ENCODE peak calls at places on chromosomes 2 and 18, in nine cellular contexts. H, R, Z, F, B, A, I, E and P are unnamed samples.

GRCh38 chr2:55112229-55113016 is 62.2 kb upstream of the RTN4 start:
- DNase-seq in H (peak), R (peak), Z (peak), F (peak), B (peak), A (peak), I (no peak), E (no peak), P (no peak)

GRCh38 chr2:150475479-150476212 is 11.8 kb downstream of the RND3 start:
- DNase-seq in H (no peak), R (no peak), Z (peak), F (no peak), B (no peak), A (no peak), I (no peak), E (no peak), P (no peak)

GRCh38 chr2:101750688-101751087 is 53.2 kb downstream of the MAP4K4 start:
- DNase-seq in H (no peak), R (no peak), Z (no peak), F (no peak), B (no peak), A (no peak), I (no peak), E (no peak), P (no peak)

GRCh38 chr2:173909846-173910245 is 55.3 kb downstream of the SP3 start:
- DNase-seq in H (no peak), R (no peak), Z (peak), F (no peak), B (no peak), A (no peak), I (no peak), E (no peak), P (no peak)

GRCh38 chr2:54855434-54855833 is 132.0 kb downstream of the EML6 start:
- DNase-seq in H (no peak), R (no peak), Z (peak), F (no peak), B (no peak), A (no peak), I (no peak), E (no peak), P (no peak)

GRCh38 chr2:10284108-10284870 is 18.4 kb upstream of the HPCAL1 start:
- DNase-seq in H (no peak), R (no peak), Z (no peak), F (no peak), B (no peak), A (no peak), I (no peak), E (no peak), P (no peak)

GRCh38 chr2:234145057-234145456 is 94.6 kb downstream of the SPP2 start:
- DNase-seq in H (no peak), R (no peak), Z (no peak), F (no peak), B (no peak), A (no peak), I (no peak), E (no peak), P (no peak)

GRCh38 chr2:71380665-71381064 is 49.1 kb downstream of the ZNF638 start:
- DNase-seq in H (no peak), R (no peak), Z (peak), F (no peak), B (no peak), A (no peak), I (no peak), E (no peak), P (no peak)

GRCh38 chr2:149166958-149167810 is 128.7 kb downstream of the LYPD6B start:
- DNase-seq in H (no peak), R (no peak), Z (no peak), F (no peak), B (no peak), A (no peak), I (no peak), E (no peak), P (no peak)

GRCh38 chr18:2916184-2916583 is 69.4 kb downstream of the EMILIN2 start:
- DNase-seq in H (no peak), R (no peak), Z (no peak), F (peak), B (no peak), A (no peak), I (no peak), E (no peak), P (no peak)

GRCh38 chr2:21117688-21118087 is 6.1 kb upstream of the TDRD15 start:
- DNase-seq in H (no peak), R (no peak), Z (no peak), F (no peak), B (no peak), A (no peak), I (no peak), E (no peak), P (no peak)

GRCh38 chr2:241180495-241180894 is 8.0 kb upstream of the ANO7 start:
- DNase-seq in H (no peak), R (no peak), Z (no peak), F (no peak), B (no peak), A (no peak), I (peak), E (no peak), P (no peak)

GRCh38 chr2:238926761-238927611 is 79.1 kb downstream of the TWIST2 start:
- DNase-seq in H (peak), R (peak), Z (no peak), F (no peak), B (no peak), A (no peak), I (no peak), E (no peak), P (no peak)

GRCh38 chr2:96105152-96105915 is 11.0 kb downstream of the ADRA2B start:
- DNase-seq in H (no peak), R (peak), Z (no peak), F (no peak), B (no peak), A (peak), I (no peak), E (no peak), P (no peak)

GRCh38 chr18:25313274-25313673 is 38.7 kb downstream of the ZNF521 start:
- DNase-seq in H (no peak), R (no peak), Z (no peak), F (no peak), B (no peak), A (no peak), I (no peak), E (no peak), P (no peak)

GRCh38 chr18:57767259-57768050 is 35.7 kb downstream of the ATP8B1 start:
- DNase-seq in H (no peak), R (no peak), Z (no peak), F (no peak), B (no peak), A (no peak), I (no peak), E (no peak), P (no peak)

GRCh38 chr2:100953406-100954043 is 48.6 kb upstream of the RPL31 start:
- DNase-seq in H (no peak), R (no peak), Z (no peak), F (no peak), B (no peak), A (no peak), I (no peak), E (no peak), P (no peak)

GRCh38 chr2:214006601-214007000 is 404.3 kb upstream of the VWC2L start:
- DNase-seq in H (no peak), R (no peak), Z (peak), F (no peak), B (no peak), A (no peak), I (no peak), E (no peak), P (no peak)

GRCh38 chr2:174787485-174788205 is 23.4 kb upstream of the CHRNA1 start:
- DNase-seq in H (no peak), R (no peak), Z (peak), F (no peak), B (no peak), A (no peak), I (peak), E (no peak), P (peak)

GRCh38 chr2:11389551-11390528 is 45.4 kb upstream of the ROCK2 start:
- DNase-seq in H (no peak), R (no peak), Z (peak), F (no peak), B (no peak), A (peak), I (peak), E (peak), P (no peak)

GRCh38 chr18:70416496-70416895 is 127.7 kb downstream of the SOCS6 start:
- DNase-seq in H (no peak), R (no peak), Z (no peak), F (peak), B (no peak), A (no peak), I (no peak), E (no peak), P (no peak)

GRCh38 chr2:190446750-190447516 is 38.8 kb downstream of the MFSD6 start:
- DNase-seq in H (no peak), R (no peak), Z (peak), F (no peak), B (no peak), A (no peak), I (no peak), E (no peak), P (no peak)

GRCh38 chr2:62472321-62472720 is 33.7 kb downstream of the TMEM17 start:
- DNase-seq in H (no peak), R (no peak), Z (no peak), F (no peak), B (no peak), A (no peak), I (no peak), E (no peak), P (no peak)

GRCh38 chr2:159559034-159559433 is 57.3 kb downstream of the BAZ2B start:
- DNase-seq in H (no peak), R (no peak), Z (no peak), F (no peak), B (no peak), A (no peak), I (no peak), E (no peak), P (no peak)

DNA sequence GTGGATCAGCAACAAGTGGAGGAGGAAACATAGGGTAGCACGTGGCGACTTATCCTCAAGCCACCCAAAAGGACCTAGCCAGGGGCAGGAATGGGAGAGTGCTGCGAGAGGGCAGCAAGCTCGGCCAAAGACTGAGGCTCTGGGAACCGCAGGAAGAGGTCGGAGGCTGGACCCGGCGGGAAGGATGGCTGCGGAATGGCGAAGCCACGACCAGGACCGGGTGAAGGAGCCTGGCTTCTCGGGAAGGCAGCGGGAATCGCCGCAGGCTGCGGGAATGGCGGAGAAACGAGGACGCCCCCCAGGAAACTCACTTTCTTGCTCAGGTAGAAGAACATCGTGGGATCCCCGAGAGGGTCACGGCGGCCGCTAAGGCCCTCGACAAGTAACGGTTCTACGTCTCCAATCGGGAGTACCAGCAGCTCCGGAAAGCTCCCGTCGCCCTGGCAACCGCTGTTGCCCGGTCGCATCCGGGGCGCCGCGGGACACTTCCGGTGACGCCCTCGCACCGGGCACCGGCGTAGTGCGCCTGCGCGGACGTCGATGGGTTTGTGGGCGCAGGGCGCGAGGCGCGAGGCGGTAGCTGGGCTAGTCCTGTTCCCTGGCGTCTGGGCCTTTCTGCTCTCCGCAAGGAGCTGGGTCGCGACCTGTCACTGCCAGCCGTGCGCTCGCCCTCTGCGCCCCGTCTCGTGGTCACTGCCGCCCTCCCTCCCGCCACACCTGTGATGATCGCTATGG is at the start of gene WDR35:
- DNase-seq in H (peak), R (peak), Z (peak), F (peak), B (peak), A (peak), I (peak), E (peak), P (peak)
- TF ChIP-seq POLR2A in H (peak), R (peak), Z (peak), F (no peak), B (peak), A (no peak), I (peak), E (peak), P (peak)

GRCh38 chr18:13136689-13137040 is 81.9 kb upstream of the LDLRAD4 start:
- DNase-seq in H (peak), R (no peak), Z (no peak), F (no peak), B (peak), A (peak), I (no peak), E (no peak), P (no peak)

GRCh38 chr18:13137041-13137938 is 81.3 kb upstream of the LDLRAD4 start:
- DNase-seq in H (peak), R (peak), Z (no peak), F (peak), B (peak), A (peak), I (no peak), E (no peak), P (no peak)

GRCh38 chr18:13138822-13139139 is 79.8 kb upstream of the LDLRAD4 start:
- DNase-seq in H (no peak), R (no peak), Z (no peak), F (no peak), B (no peak), A (no peak), I (no peak), E (no peak), P (no peak)

GRCh38 chr18:13139885-13140450 is 78.6 kb upstream of the LDLRAD4 start:
- DNase-seq in H (no peak), R (no peak), Z (no peak), F (no peak), B (no peak), A (no peak), I (peak), E (no peak), P (no peak)

GRCh38 chr18:13137939-13138821 is 80.4 kb upstream of the LDLRAD4 start:
- DNase-seq in H (peak), R (peak), Z (peak), F (peak), B (peak), A (peak), I (peak), E (peak), P (no peak)
- TF ChIP-seq POLR2A in H (no peak), R (no peak), Z (no peak), F (no peak), B (no peak), A (peak), I (no peak), E (no peak), P (no peak)

GRCh38 chr2:32168513-32168912 is 2.8 kb downstream of the SLC30A6 start:
- DNase-seq in H (no peak), R (no peak), Z (no peak), F (no peak), B (no peak), A (no peak), I (no peak), E (no peak), P (no peak)
- TF ChIP-seq POLR2A in H (no peak), R (no peak), Z (no peak), F (no peak), B (no peak), A (no peak), I (no peak), E (no peak), P (no peak)

GRCh38 chr2:170930132-170931109 is 1.4 kb downstream of the GORASP2 start:
- DNase-seq in H (no peak), R (no peak), Z (peak), F (peak), B (peak), A (peak), I (peak), E (peak), P (peak)

GRCh38 chr2:170926743-170927297 is 2.2 kb upstream of the GORASP2 start:
- DNase-seq in H (no peak), R (no peak), Z (no peak), F (no peak), B (no peak), A (no peak), I (no peak), E (no peak), P (no peak)

GRCh38 chr2:170929686-170930050 is 615 bp downstream of the GORASP2 start:
- DNase-seq in H (peak), R (peak), Z (peak), F (peak), B (peak), A (peak), I (peak), E (peak), P (peak)

GRCh38 chr2:170928036-170928823 is 823 bp upstream of the GORASP2 start:
- DNase-seq in H (no peak), R (no peak), Z (peak), F (no peak), B (no peak), A (no peak), I (peak), E (peak), P (no peak)

GRCh38 chr2:170928824-170929685 is at the start of gene GORASP2:
- DNase-seq in H (peak), R (peak), Z (peak), F (peak), B (peak), A (peak), I (peak), E (peak), P (peak)
- TF ChIP-seq POLR2A in H (peak), R (peak), Z (peak), F (peak), B (peak), A (peak), I (peak), E (peak), P (peak)

DNA sequence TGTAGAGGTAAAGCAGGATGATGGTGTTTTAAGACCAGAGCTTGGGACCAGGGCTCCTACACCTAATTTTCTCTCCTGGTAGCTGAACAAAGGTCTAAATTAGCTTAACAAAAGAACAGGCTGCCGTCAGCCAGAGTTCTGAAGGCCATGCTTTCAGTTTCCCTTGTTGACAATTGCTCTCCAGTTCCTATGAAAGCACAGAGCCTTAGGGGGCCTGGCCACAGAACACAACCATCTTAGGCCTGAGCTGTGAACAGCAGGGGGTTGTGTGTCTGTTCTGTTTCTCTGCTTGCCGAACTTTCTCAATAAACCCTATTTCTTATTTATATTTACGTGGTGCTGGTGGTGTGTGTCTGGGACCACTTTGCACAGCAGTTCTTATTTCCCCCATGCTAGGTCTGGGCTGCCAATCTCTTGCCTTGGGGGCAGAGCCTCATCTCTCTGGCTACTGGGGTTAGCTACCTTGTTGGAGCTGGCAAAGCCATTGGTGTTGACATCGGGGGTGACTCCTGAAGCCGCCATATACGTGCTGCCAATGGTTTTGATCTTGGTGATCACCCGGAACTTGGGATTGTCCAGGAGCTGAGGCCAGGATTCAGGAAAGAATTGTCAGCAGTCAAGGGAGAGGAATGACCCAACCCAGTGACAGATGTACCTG is 29.0 kb downstream of the CENPO start:
- DNase-seq in H (no peak), R (no peak), Z (no peak), F (no peak), B (no peak), A (no peak), I (no peak), E (no peak), P (no peak)
- TF ChIP-seq POLR2A in H (no peak), R (no peak), Z (no peak), F (no peak), B (no peak), A (no peak), I (no peak), E (no peak), P (no peak)

DNA sequence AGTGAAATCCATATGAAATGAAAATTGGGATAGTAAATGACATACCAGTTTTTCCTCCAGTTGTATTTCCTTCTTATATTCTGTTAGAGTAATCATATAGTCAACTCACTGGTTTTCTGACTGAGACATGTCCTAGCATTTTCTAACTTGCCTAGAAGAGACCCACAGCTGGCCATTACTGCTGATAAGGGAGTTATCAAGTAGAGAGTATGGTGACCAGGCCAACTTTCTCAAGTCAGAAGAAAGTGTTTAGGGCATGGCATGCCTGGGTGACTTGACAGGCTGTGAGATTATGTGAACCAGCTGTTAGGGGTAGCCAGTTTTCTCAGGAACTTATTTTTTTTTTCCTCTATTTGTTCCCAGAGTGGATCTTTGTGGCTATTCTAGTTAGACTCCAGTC is 81.2 kb downstream of the GPD2 start:
- DNase-seq in H (no peak), R (no peak), Z (peak), F (no peak), B (no peak), A (no peak), I (no peak), E (peak), P (no peak)
- TF ChIP-seq POLR2A in H (no peak), R (no peak), Z (no peak), F (no peak), B (no peak), A (no peak), I (no peak), E (no peak), P (no peak)

GRCh38 chr2:43224571-43225092 is 1.8 kb downstream of the ZFP36L2 start:
- DNase-seq in H (no peak), R (no peak), Z (peak), F (peak), B (no peak), A (no peak), I (peak), E (peak), P (no peak)
- TF ChIP-seq POLR2A in H (no peak), R (peak), Z (no peak), F (no peak), B (no peak), A (no peak), I (no peak), E (no peak), P (no peak)

GRCh38 chr2:231198291-231199173 is at the start of gene ARMC9:
- DNase-seq in H (peak), R (peak), Z (peak), F (peak), B (peak), A (peak), I (peak), E (peak), P (peak)
- TF ChIP-seq POLR2A in H (no peak), R (no peak), Z (no peak), F (no peak), B (peak), A (peak), I (peak), E (no peak), P (peak)

DNA sequence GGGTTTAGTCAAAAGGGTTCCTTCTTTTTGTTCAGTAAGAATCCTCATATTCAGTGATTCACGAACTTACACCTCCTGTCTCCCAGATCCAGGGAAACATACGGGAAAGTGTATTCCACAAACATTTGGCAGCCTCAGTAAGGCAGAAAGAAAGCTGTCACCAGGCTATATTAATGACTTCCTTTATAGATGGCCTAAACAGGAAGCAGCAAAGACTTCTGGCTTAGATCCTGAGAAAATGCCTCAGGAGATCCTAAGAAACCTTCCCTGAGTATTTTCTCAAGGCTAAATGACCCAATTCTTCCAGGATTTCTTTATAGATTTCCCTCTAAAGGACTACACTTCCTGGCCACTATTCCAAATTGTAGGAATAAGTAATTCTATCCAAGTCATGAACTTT is 1995.5 kb upstream of the CELF4 start:
- DNase-seq in H (no peak), R (no peak), Z (no peak), F (no peak), B (no peak), A (no peak), I (no peak), E (no peak), P (no peak)
- TF ChIP-seq POLR2A in H (no peak), R (no peak), Z (no peak), F (no peak), B (no peak), A (no peak), I (no peak), E (no peak), P (no peak)

GRCh38 chr2:61017003-61017555 is 441 bp upstream of the PEX13 start:
- DNase-seq in H (peak), R (peak), Z (peak), F (peak), B (peak), A (peak), I (peak), E (peak), P (peak)
- TF ChIP-seq POLR2A in H (no peak), R (peak), Z (no peak), F (no peak), B (peak), A (peak), I (peak), E (peak), P (no peak)